ENCODE peak calls at places on chromosome 12, in six cellular contexts. One of them, this sample, is unnamed.

GRCh38 chr12:24933694-24934407 is 15.1 kb downstream of the BCAT1 start:
- DNase-seq in astrocyte of the spinal cord: no peak
- DNase-seq in cardiac fibroblast: no peak
- DNase-seq in ELR: no peak
- DNase-seq in IMR-90: no peak
- DNase-seq in fibroblast of mammary gland: no peak
- DNase-seq in this sample: no peak

GRCh38 chr12:6312529-6313325 is 2.2 kb downstream of the PLEKHG6 start:
- DNase-seq in cardiac fibroblast: no peak
- DNase-seq in IMR-90: no peak
- DNase-seq in fibroblast of mammary gland: no peak
- DNase-seq in ELR: no peak
- DNase-seq in astrocyte of the spinal cord: no peak
- DNase-seq in this sample: no peak

GRCh38 chr12:132178314-132178713 is 34.1 kb downstream of the NOC4L start:
- DNase-seq in astrocyte of the spinal cord: no peak
- DNase-seq in ELR: no peak
- DNase-seq in cardiac fibroblast: no peak
- DNase-seq in fibroblast of mammary gland: no peak
- DNase-seq in IMR-90: no peak
- DNase-seq in this sample: no peak

GRCh38 chr12:47778842-47779241 is 5.8 kb downstream of the SLC48A1 start:
- DNase-seq in IMR-90: no peak
- DNase-seq in astrocyte of the spinal cord: no peak
- DNase-seq in fibroblast of mammary gland: no peak
- DNase-seq in cardiac fibroblast: no peak
- DNase-seq in ELR: no peak
- DNase-seq in this sample: no peak

GRCh38 chr12:2332266-2332665 is 279.5 kb downstream of the CACNA1C start:
- DNase-seq in IMR-90: peak; percentile 76
- DNase-seq in fibroblast of mammary gland: peak; percentile 36
- DNase-seq in cardiac fibroblast: peak; percentile 68
- DNase-seq in astrocyte of the spinal cord: peak; percentile 31
- DNase-seq in ELR: no peak
- DNase-seq in this sample: peak; percentile 71

GRCh38 chr12:67625004-67625403 is 23.5 kb upstream of the DYRK2 start:
- DNase-seq in astrocyte of the spinal cord: no peak
- DNase-seq in ELR: no peak
- DNase-seq in cardiac fibroblast: no peak
- DNase-seq in IMR-90: no peak
- DNase-seq in fibroblast of mammary gland: no peak
- DNase-seq in this sample: no peak

GRCh38 chr12:79451988-79452387 is 238.8 kb downstream of the PAWR start:
- DNase-seq in IMR-90: peak; percentile 88
- DNase-seq in ELR: peak; percentile 97
- DNase-seq in fibroblast of mammary gland: peak; percentile 97
- DNase-seq in cardiac fibroblast: peak; percentile 85
- DNase-seq in astrocyte of the spinal cord: peak; percentile 96
- DNase-seq in this sample: peak; percentile 83

GRCh38 chr12:45518516-45519235 is 210.8 kb upstream of the ARID2 start:
- DNase-seq in ELR: peak; percentile 26
- DNase-seq in fibroblast of mammary gland: no peak
- DNase-seq in astrocyte of the spinal cord: no peak
- DNase-seq in cardiac fibroblast: no peak
- DNase-seq in IMR-90: no peak
- DNase-seq in this sample: no peak

GRCh38 chr12:99810718-99811593 is 163.4 kb downstream of the GARIN6 start:
- DNase-seq in ELR: peak; percentile 55
- DNase-seq in astrocyte of the spinal cord: peak; percentile 24
- DNase-seq in IMR-90: peak; percentile 18
- DNase-seq in fibroblast of mammary gland: peak; percentile 69
- DNase-seq in cardiac fibroblast: peak; percentile 37
- DNase-seq in this sample: peak; percentile 41

GRCh38 chr12:121942145-121942718 is 23.8 kb downstream of the CFAP251 start:
- DNase-seq in IMR-90: peak; percentile 86
- DNase-seq in cardiac fibroblast: peak; percentile 85
- DNase-seq in fibroblast of mammary gland: peak; percentile 73
- DNase-seq in astrocyte of the spinal cord: peak; percentile 72
- DNase-seq in ELR: peak; percentile 88
- DNase-seq in this sample: peak; percentile 86

This sample was measured in fibroblast of lung.